ENCODE peak calls at places on chromosomes 6 and 20, in seven cellular contexts. Y is fibroblast of the aortic adventitia, B is mesothelial cell of epicardium, M is bronchial epithelial cell, L is prostate gland, C is GM23338, J is cardiac fibroblast. X is an unnamed sample.

GRCh38 chr6:36823421-36824096 is 15.7 kb downstream of the CPNE5 start:
- DNase-seq in J (no peak), L (no peak), M (no peak), Y (peak), C (no peak), B (no peak), X (no peak)

GRCh38 chr20:2692036-2692885 is at the start of gene EBF4:
- DNase-seq in Y (peak), M (no peak), L (peak), J (peak), B (no peak), C (peak), X (peak)

GRCh38 chr6:136069119-136069518 is 181.0 kb downstream of the MTFR2 start:
- DNase-seq in B (no peak), Y (peak), C (no peak), J (peak), M (peak), L (no peak), X (no peak)

GRCh38 chr6:20403080-20403765 is 1.5 kb downstream of the E2F3 start:
- DNase-seq in B (peak), C (peak), J (peak), Y (peak), L (peak), M (peak), X (peak)

GRCh38 chr20:14915356-14915755 is 577.9 kb upstream of the FLRT3 start:
- DNase-seq in M (no peak), Y (no peak), J (no peak), B (no peak), L (no peak), C (no peak), X (no peak)

GRCh38 chr20:29873946-29874345 is 1383.5 kb upstream of the DEFB115 start:
- DNase-seq in L (no peak), C (peak), Y (peak), J (peak), M (peak), B (peak), X (peak)

GRCh38 chr6:147194652-147195403 is 9.4 kb upstream of the STXBP5 start:
- DNase-seq in J (peak), M (peak), C (no peak), B (no peak), L (no peak), Y (peak), X (no peak)

GRCh38 chr20:5078399-5078958 is 41.3 kb downstream of the PCNA start:
- DNase-seq in C (no peak), B (no peak), J (peak), L (peak), Y (peak), M (peak), X (peak)

GRCh38 chr20:51360451-51361230 is 181.9 kb downstream of the NFATC2 start:
- DNase-seq in B (no peak), C (no peak), L (no peak), J (peak), Y (peak), M (peak), X (no peak)

GRCh38 chr6:132598473-132598872 is 8.9 kb upstream of the TAAR5 start:
- DNase-seq in L (no peak), B (no peak), J (peak), Y (no peak), C (peak), M (peak), X (peak)

GRCh38 chr20:49790077-49790798 is 22.4 kb upstream of the SLC9A8 start:
- DNase-seq in L (no peak), Y (peak), J (peak), B (no peak), C (peak), M (no peak), X (no peak)

GRCh38 chr20:10063482-10063881 is 28.7 kb downstream of the ANKEF1 start:
- DNase-seq in L (no peak), Y (no peak), M (no peak), J (no peak), C (no peak), B (no peak), X (no peak)

GRCh38 chr6:56370127-56370540 is 122.8 kb upstream of the COL21A1 start:
- DNase-seq in C (peak), B (no peak), M (peak), Y (peak), L (peak), J (peak), X (no peak)

GRCh38 chr6:31702421-31702818 is 704 bp downstream of the ABHD16A start:
- DNase-seq in J (peak), Y (no peak), L (no peak), C (no peak), B (no peak), M (no peak), X (peak)

GRCh38 chr6:116531675-116532570 is 13.6 kb downstream of the TRAPPC3L start:
- DNase-seq in C (peak), J (peak), B (peak), Y (peak), L (peak), M (peak), X (peak)

GRCh38 chr6:122610690-122611455 is 668 bp downstream of the PKIB start:
- DNase-seq in L (peak), M (peak), Y (peak), B (peak), J (peak), C (peak), X (peak)

GRCh38 chr20:50493881-50494253 is 16.3 kb upstream of the PTPN1 start:
- DNase-seq in B (no peak), J (no peak), Y (no peak), M (no peak), L (no peak), C (no peak), X (no peak)

GRCh38 chr20:33862709-33863403 is 51.7 kb downstream of the CHMP4B start:
- DNase-seq in C (peak), L (peak), J (peak), Y (peak), M (no peak), B (peak), X (peak)

GRCh38 chr6:41894366-41895299 is 542 bp downstream of the USP49 start:
- DNase-seq in L (no peak), C (peak), B (peak), Y (no peak), M (peak), J (peak), X (peak)

GRCh38 chr20:40293740-40294139 is 395.3 kb downstream of the MAFB start:
- DNase-seq in M (no peak), C (no peak), J (no peak), L (no peak), B (no peak), Y (peak), X (no peak)

GRCh38 chr6:90286884-90287488 is 9.7 kb downstream of the BACH2 start:
- DNase-seq in Y (peak), B (no peak), L (peak), M (peak), J (peak), C (peak), X (peak)

GRCh38 chr20:58271596-58272460 is 37.7 kb upstream of the RAB22A start:
- DNase-seq in L (no peak), Y (no peak), M (no peak), C (no peak), B (no peak), J (no peak), X (peak)

GRCh38 chr6:30463651-30464618 is 25.4 kb upstream of the HLA-E start:
- DNase-seq in B (no peak), J (peak), C (peak), Y (peak), M (no peak), L (no peak), X (peak)

GRCh38 chr6:11484441-11484840 is 53.1 kb upstream of the TMEM170B start:
- DNase-seq in Y (no peak), M (no peak), L (no peak), B (no peak), C (no peak), J (no peak), X (no peak)

GRCh38 chr20:61597996-61598395 is 345.9 kb downstream of the CDH4 start:
- DNase-seq in C (no peak), Y (no peak), J (no peak), B (no peak), L (no peak), M (no peak), X (no peak)

GRCh38 chr6:11392778-11393507 is 144.6 kb upstream of the TMEM170B start:
- DNase-seq in M (no peak), Y (no peak), J (peak), B (no peak), C (no peak), L (no peak), X (no peak)

GRCh38 chr6:160919713-160920112 is 71.9 kb upstream of the MAP3K4 start:
- DNase-seq in M (peak), C (no peak), B (no peak), L (no peak), J (peak), Y (peak), X (no peak)

GRCh38 chr20:37600486-37600885 is 72.8 kb upstream of the BLCAP start:
- DNase-seq in J (no peak), Y (no peak), M (no peak), B (no peak), L (no peak), C (no peak), X (no peak)

GRCh38 chr20:55232647-55233046 is 757.3 kb downstream of the DOK5 start:
- DNase-seq in L (no peak), Y (no peak), M (peak), B (no peak), J (no peak), C (no peak), X (no peak)

GRCh38 chr20:1955289-1955688 is 38.6 kb downstream of the PDYN start:
- DNase-seq in Y (no peak), M (no peak), J (no peak), C (peak), L (no peak), B (no peak), X (no peak)

GRCh38 chr6:5398530-5398929 is 137.2 kb downstream of the FARS2 start:
- DNase-seq in J (peak), M (peak), B (no peak), L (no peak), Y (peak), C (peak), X (peak)

GRCh38 chr6:147974376-147974775 is 368.3 kb upstream of the SASH1 start:
- DNase-seq in J (peak), Y (no peak), L (no peak), C (no peak), M (peak), B (no peak), X (no peak)

GRCh38 chr6:80356000-80356399 is 249.5 kb downstream of the BCKDHB start:
- DNase-seq in Y (no peak), L (no peak), J (no peak), M (no peak), C (peak), B (no peak), X (no peak)

GRCh38 chr20:16729565-16730460 is at the start of gene SNRPB2:
- DNase-seq in Y (peak), J (peak), C (peak), B (peak), L (peak), M (peak), X (peak)

GRCh38 chr6:6688951-6689350 is 100.4 kb downstream of the LY86 start:
- DNase-seq in B (no peak), Y (peak), M (no peak), L (no peak), C (no peak), J (peak), X (no peak)

GRCh38 chr6:167797079-167797870 is 29.4 kb upstream of the AFDN start:
- DNase-seq in C (peak), Y (no peak), M (no peak), L (no peak), B (no peak), J (no peak), X (no peak)

GRCh38 chr20:31835977-31836852 is 9.2 kb downstream of the FOXS1 start:
- DNase-seq in C (no peak), B (no peak), Y (peak), L (no peak), J (peak), M (peak), X (peak)

GRCh38 chr6:105401247-105402089 is 1.4 kb downstream of the PREP start:
- DNase-seq in J (no peak), M (no peak), Y (no peak), L (no peak), C (no peak), B (no peak), X (no peak)
- TF ChIP-seq CTCF in J (no peak), M (no peak), Y (no peak), L (no peak), C (no peak), B (no peak), X (no peak)

GRCh38 chr20:21490105-21490504 is 23.8 kb downstream of the NKX2-2 start:
- DNase-seq in B (no peak), J (no peak), Y (peak), M (no peak), C (peak), L (no peak), X (no peak)
- TF ChIP-seq CTCF in B (peak), J (peak), Y (peak), M (no peak), C (peak), L (no peak), X (no peak)

GRCh38 chr6:143501851-143502250 is 9.7 kb downstream of the FUCA2 start:
- DNase-seq in M (no peak), J (no peak), C (no peak), L (no peak), Y (no peak), B (no peak), X (no peak)
- TF ChIP-seq CTCF in M (no peak), J (no peak), C (peak), L (no peak), Y (no peak), B (no peak), X (no peak)

GRCh38 chr6:24600903-24601302 is 45.1 kb downstream of the KIAA0319 start:
- DNase-seq in M (no peak), L (no peak), B (no peak), C (peak), J (no peak), Y (no peak), X (peak)
- TF ChIP-seq CTCF in M (no peak), L (no peak), B (no peak), C (peak), J (no peak), Y (no peak), X (no peak)